ENCODE peak calls at places on chromosomes 3 and 15, in four cellular contexts. S is esophagus muscularis mucosa, M is body of pancreas, O is IMR-90. J is an unnamed sample.

GRCh38 chr15:84079885-84080777 is 155.4 kb upstream of the GOLGA6L4 start:
- DNase-seq in O (peak; percentile 3), M (peak; percentile 44), S (no peak), J (no peak)

GRCh38 chr3:184176377-184177330 is 2.0 kb downstream of the AP2M1 start:
- DNase-seq in M (peak; percentile 46), S (no peak), O (peak; percentile 96), J (peak; percentile 53)

GRCh38 chr3:153628591-153628990 is 466.6 kb downstream of the RAP2B start:
- DNase-seq in O (no peak), M (no peak), S (no peak), J (no peak)

GRCh38 chr15:45795487-45796069 is 160.7 kb downstream of the SQOR start:
- DNase-seq in O (peak; percentile 24), S (no peak), M (peak; percentile 53), J (no peak)

GRCh38 chr3:134331811-134332199 is 42.4 kb downstream of the AMOTL2 start:
- DNase-seq in O (no peak), M (no peak), S (no peak), J (no peak)

GRCh38 chr3:170320471-170321121 is 36.9 kb upstream of the SKIL start:
- DNase-seq in M (no peak), O (peak; percentile 24), S (no peak), J (no peak)

GRCh38 chr15:68616397-68616796 is 37.6 kb downstream of the CORO2B start:
- DNase-seq in S (no peak), O (no peak), M (no peak), J (no peak)

GRCh38 chr3:85681906-85682305 is 723.1 kb downstream of the CADM2 start:
- DNase-seq in M (no peak), O (no peak), S (no peak), J (no peak)

GRCh38 chr3:194114123-194114522 is 21.8 kb upstream of the HES1 start:
- DNase-seq in S (no peak), M (no peak), O (no peak), J (no peak)

GRCh38 chr15:90286678-90287077 is 21.2 kb downstream of the NGRN start:
- DNase-seq in M (no peak), S (peak; percentile 42), O (peak; percentile 25), J (no peak)

GRCh38 chr15:29765234-29765841 is 56.9 kb downstream of the TJP1 start:
- DNase-seq in M (no peak), S (no peak), O (no peak), J (no peak)

GRCh38 chr3:30886888-30887287 is 7.6 kb downstream of the GADL1 start:
- DNase-seq in S (no peak), O (no peak), M (no peak), J (no peak)

GRCh38 chr15:33293619-33294309 is 17.0 kb upstream of the RYR3 start:
- DNase-seq in O (no peak), M (no peak), S (peak; percentile 50), J (no peak)

GRCh38 chr3:54146383-54147239 is 24.3 kb downstream of the CACNA2D3 start:
- DNase-seq in O (no peak), M (peak; percentile 60), S (no peak), J (peak; percentile 48)

GRCh38 chr3:80855482-80855881 is 906.0 kb downstream of the GBE1 start:
- DNase-seq in M (no peak), O (no peak), S (no peak), J (no peak)

GRCh38 chr15:83204697-83205096 is 2.9 kb downstream of the HDGFL3 start:
- DNase-seq in O (no peak), M (no peak), S (no peak), J (no peak)

GRCh38 chr3:71393093-71393492 is 190.4 kb downstream of the FOXP1 start:
- DNase-seq in O (peak; percentile 23), M (no peak), S (no peak), J (no peak)

GRCh38 chr3:176767385-176767784 is 429.9 kb downstream of the TBL1XR1 start:
- DNase-seq in O (peak; percentile 28), M (peak; percentile 91), S (no peak), J (no peak)

GRCh38 chr3:17491601-17492000 is 250.8 kb downstream of the TBC1D5 start:
- DNase-seq in O (peak; percentile 86), M (no peak), S (no peak), J (no peak)

GRCh38 chr15:67276666-67277065 is 22.1 kb downstream of the IQCH start:
- DNase-seq in M (no peak), O (no peak), S (no peak), J (no peak)

GRCh38 chr3:55167586-55168317 is 239.9 kb upstream of the LRTM1 start:
- DNase-seq in S (peak; percentile 2), O (peak; percentile 96), M (no peak), J (no peak)

GRCh38 chr3:40975711-40976121 is 223.6 kb upstream of the CTNNB1 start:
- DNase-seq in O (no peak), M (no peak), S (no peak), J (no peak)

GRCh38 chr15:59556405-59556804 is 55.2 kb upstream of the GCNT3 start:
- DNase-seq in O (no peak), S (no peak), M (no peak), J (no peak)

GRCh38 chr15:66294932-66295235 is 1.5 kb downstream of the DIS3L start:
- DNase-seq in S (no peak), O (peak; percentile 55), M (no peak), J (no peak)

DNA sequence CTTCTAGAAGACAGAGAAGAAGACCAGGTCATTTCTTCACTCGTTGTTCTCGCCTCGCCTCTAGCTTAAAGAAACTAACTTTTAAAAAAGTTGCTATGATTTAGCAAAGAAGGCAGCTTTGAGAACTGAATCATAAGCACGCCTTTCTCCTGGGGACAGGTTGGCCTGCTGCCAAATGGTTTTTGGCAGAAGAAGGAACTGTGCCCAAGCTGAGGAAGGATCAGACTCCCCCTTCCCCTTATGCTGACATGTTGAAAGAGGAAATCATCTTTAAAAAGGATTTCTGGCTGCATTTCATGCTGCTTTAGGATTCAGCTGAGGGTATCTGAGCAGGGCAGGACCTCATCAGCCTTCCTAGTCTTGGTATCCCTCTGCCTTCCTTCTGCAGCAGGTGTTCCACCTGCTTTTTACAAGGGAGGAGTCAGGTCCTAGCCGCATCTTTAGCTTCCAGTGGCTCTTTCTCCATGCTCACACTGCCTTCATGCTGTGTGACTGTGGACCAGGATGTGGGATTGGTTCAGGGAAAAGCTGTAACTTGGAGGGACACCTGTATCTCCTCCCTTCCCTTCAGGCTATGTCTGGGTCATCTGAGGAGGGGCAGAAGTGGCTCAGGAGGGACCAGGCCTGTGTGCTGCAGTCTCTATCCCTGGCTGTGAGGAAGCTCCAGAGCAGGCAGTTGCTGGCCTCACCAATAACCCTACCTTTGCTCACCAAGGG is 34.1 kb upstream of the HACD2 start:
- DNase-seq in S (no peak), O (peak; percentile 82), M (peak; percentile 71), J (peak; percentile 44)
- H3K4me3 ChIP-seq in S (peak overlapping the region; percentile 59), O (peak overlapping the region; percentile 61), M (no peak overlapping the region), J (no peak overlapping the region)

DNA sequence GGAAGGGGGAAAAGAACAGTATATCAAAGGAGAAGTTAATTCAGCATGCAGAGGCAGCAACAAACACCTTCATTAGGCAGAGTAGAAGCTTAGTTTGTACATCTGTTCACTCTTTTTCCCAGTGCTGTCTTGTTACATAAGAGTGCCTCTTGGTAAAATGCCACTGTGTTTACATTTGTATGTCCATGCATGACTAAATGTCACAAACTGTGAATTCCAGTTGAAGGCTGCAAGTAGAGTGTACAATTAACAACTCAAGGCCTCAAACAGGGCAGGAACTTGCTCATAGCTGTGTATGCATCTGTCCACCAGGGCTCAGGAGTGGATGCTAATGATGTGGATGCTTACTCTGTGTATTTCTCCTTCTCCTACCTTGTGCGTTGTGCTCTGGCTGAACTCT is 214.2 kb upstream of the TPM1 start:
- DNase-seq in M (no peak), O (no peak), S (no peak), J (no peak)
- TF ChIP-seq CTCF in M (no peak), O (no peak), S (no peak), J (no peak)

DNA sequence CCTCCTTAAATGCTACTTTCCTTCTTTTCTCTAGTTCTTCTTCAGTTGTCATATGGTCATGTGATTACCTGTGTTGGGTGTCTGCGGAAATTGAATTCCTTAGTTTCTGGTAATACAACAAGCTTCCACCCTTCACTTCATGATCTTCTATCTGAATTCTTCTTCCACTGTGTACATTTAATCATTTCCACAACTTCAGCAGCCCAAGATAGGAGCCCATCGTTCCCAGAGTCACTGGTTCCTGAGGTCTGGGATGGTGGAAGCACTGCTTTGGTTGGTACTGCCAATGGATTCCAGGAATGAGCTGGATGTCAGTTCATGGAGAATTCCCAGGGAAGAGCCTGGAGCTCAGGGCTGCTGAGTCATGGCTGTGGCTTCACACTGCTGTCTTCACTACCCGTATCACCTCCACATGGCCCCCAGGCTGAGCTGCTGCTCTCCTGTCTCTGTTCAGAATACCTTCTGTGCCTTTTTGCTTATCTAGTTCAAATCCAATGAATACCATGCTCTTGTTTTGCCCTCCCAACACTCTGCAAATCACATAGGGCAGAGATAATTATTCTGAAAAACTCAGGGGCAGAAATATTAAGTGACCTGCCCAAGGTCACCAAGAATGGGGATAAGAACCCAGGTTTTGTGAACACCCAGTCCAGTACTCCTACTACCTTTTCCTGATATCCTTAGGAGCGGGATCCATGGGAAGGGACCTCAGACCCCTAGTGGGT is 98.5 kb downstream of the RPL39L start:
- DNase-seq in O (peak; percentile 56), S (no peak), M (no peak), J (no peak)
- TF ChIP-seq POLR2A in O (no peak), S (no peak), M (no peak), J (no peak)

DNA sequence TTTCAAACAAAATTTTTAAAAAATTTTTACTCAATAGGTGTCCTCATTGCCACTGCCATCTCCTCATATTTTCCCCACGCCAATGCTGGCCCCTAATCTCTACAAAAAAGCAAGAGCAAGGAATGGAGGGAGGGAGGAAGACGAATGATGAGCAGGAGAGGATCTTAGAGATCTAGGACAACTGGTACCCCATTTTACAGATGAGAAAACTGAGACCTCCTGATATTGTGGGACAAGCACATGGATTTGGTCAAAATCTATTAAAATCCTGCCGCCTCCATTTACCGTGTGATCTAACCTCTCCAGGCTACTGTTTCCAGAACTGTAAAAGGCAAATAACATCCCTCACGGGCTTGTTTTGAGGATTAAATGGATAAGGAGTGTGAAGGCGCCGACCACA is 4.6 kb downstream of the HEG1 start:
- DNase-seq in O (no peak), M (no peak), S (no peak), J (no peak)
- H3K4me3 ChIP-seq in O (no peak overlapping the region), M (no peak overlapping the region), S (peak overlapping the region; percentile 80), J (no peak overlapping the region)

J was measured in gastrocnemius medialis.